ENCODE peak calls at places on chromosomes 16 and 17, in seven cellular contexts. V is neural progenitor cell, P is A673, T is endodermal cell, W is body of pancreas, Y is ovary, Q is progenitor cell of endocrine pancreas. O is an unnamed sample.

GRCh38 chr16:88382491-88383400 is at the start of gene ZNF469:
- DNase-seq in V (peak; percentile 69), P (no peak), T (peak; percentile 78), W (no peak), Y (peak; percentile 62), Q (no peak), O (no peak)

GRCh38 chr17:77286641-77287431 is 146.1 kb downstream of the SEC14L1 start:
- DNase-seq in V (no peak), P (no peak), T (no peak), W (peak; percentile 75), Y (peak; percentile 53), Q (no peak), O (no peak)

GRCh38 chr17:42361781-42362186 is 26.5 kb downstream of the STAT3 start:
- DNase-seq in V (no peak), P (no peak), T (peak; percentile 59), W (no peak), Y (no peak), Q (no peak), O (no peak)

GRCh38 chr17:49964539-49965521 is 4.2 kb upstream of the DLX4 start:
- DNase-seq in V (peak; percentile 71), P (no peak), T (peak; percentile 86), W (no peak), Y (no peak), Q (no peak), O (no peak)

GRCh38 chr17:79513805-79514535 is 96.9 kb downstream of the RBFOX3 start:
- DNase-seq in V (no peak), P (no peak), T (no peak), W (no peak), Y (no peak), Q (no peak), O (no peak)

GRCh38 chr17:81858967-81859905 is 1.1 kb downstream of the P4HB start:
- DNase-seq in V (no peak), P (no peak), T (no peak), W (no peak), Y (no peak), Q (no peak), O (no peak)

GRCh38 chr16:88630433-88630832 is 7.9 kb upstream of the IL17C start:
- DNase-seq in V (no peak), P (no peak), T (no peak), W (no peak), Y (no peak), Q (no peak), O (no peak)

GRCh38 chr17:40483679-40484078 is 17.7 kb downstream of the TNS4 start:
- DNase-seq in V (no peak), P (no peak), T (peak; percentile 76), W (no peak), Y (no peak), Q (no peak), O (no peak)

GRCh38 chr17:22265807-22266206 is 573.5 kb downstream of the KCNJ18 start:
- DNase-seq in V (no peak), P (no peak), T (no peak), W (no peak), Y (no peak), Q (no peak), O (no peak)

GRCh38 chr16:53821957-53822625 is 118.1 kb downstream of the FTO start:
- DNase-seq in V (no peak), P (no peak), T (no peak), W (no peak), Y (no peak), Q (no peak), O (no peak)

GRCh38 chr17:45332989-45333701 is 16.3 kb upstream of the MAP3K14 start:
- DNase-seq in V (no peak), P (no peak), T (peak; percentile 51), W (no peak), Y (peak; percentile 25), Q (no peak), O (peak; percentile 68)

GRCh38 chr17:35188111-35188510 is 6.1 kb downstream of the SLC35G3 start:
- DNase-seq in V (no peak), P (no peak), T (no peak), W (no peak), Y (no peak), Q (no peak), O (no peak)

GRCh38 chr17:4782652-4783051 is 3.5 kb downstream of the VMO1 start:
- DNase-seq in V (no peak), P (peak; percentile 23), T (peak; percentile 63), W (no peak), Y (no peak), Q (no peak), O (no peak)

DNA sequence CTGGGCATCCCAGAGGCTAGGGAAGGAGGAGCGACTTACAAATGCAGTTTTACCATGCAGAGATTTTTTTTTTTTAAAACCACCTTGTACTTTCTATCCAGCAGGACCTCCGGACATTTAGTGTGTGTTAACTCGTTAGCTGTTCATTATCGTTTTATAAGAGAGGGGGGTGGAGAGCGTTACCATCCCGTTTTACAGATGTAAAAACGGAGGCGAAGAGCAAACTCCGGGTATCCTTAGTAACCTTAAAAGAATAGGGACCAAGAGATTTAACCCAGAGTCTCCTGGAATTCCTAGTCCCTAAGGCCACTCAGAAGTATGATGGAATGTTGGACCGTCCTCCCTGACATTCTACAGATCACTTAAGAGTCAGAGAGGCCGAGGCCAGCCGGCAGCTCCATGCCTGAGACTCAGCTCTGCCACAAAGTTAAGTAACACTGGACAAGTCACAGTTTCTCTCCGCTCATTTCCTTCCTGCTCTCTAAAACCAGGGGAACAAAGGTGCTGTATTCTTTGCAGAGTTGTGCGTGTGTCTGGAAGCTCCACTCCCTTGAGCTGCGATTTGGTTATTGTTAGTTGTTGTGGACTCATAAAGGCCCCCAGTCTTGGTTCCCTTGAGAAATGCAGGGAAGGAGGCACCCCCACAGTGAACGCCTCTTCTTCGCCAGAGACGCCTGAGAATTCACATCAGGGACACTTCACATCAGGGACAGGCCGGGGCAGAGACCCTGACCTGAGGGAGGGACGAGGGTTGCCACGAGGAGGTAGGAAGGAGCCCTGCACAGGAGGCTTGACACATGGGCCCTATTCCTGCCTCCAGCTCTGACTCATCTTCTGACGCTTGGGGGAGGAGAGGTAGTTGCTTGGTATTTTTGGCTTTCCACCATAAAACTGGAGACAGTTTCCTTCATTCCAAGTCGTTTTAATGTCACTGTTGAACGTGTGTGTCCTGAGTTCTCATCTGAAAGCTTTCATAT is 1.2 kb downstream of the DUSP14 start:
- DNase-seq in V (peak; percentile 70), P (peak; percentile 57), T (peak; percentile 88), W (no peak), Y (peak; percentile 58), Q (no peak), O (peak; percentile 41)
- TF ChIP-seq CTCF in V (no peak), P (no peak), T (no peak), W (no peak), Y (no peak), Q (no peak), O (no peak)

GRCh38 chr17:57662021-57662420 is 83.1 kb downstream of the CCDC182 start:
- DNase-seq in V (no peak), P (peak; percentile 53), T (no peak), W (no peak), Y (no peak), Q (no peak), O (no peak)

GRCh38 chr17:57665128-57665527 is 80.0 kb downstream of the CCDC182 start:
- DNase-seq in V (peak; percentile 39), P (no peak), T (peak; percentile 70), W (no peak), Y (no peak), Q (no peak), O (no peak)

GRCh38 chr17:57663326-57664070 is 81.6 kb downstream of the CCDC182 start:
- DNase-seq in V (peak; percentile 35), P (no peak), T (peak; percentile 54), W (no peak), Y (no peak), Q (no peak), O (no peak)

GRCh38 chr17:57665696-57666095 is 79.4 kb downstream of the CCDC182 start:
- DNase-seq in V (peak; percentile 26), P (no peak), T (peak; percentile 62), W (no peak), Y (no peak), Q (no peak), O (no peak)

DNA sequence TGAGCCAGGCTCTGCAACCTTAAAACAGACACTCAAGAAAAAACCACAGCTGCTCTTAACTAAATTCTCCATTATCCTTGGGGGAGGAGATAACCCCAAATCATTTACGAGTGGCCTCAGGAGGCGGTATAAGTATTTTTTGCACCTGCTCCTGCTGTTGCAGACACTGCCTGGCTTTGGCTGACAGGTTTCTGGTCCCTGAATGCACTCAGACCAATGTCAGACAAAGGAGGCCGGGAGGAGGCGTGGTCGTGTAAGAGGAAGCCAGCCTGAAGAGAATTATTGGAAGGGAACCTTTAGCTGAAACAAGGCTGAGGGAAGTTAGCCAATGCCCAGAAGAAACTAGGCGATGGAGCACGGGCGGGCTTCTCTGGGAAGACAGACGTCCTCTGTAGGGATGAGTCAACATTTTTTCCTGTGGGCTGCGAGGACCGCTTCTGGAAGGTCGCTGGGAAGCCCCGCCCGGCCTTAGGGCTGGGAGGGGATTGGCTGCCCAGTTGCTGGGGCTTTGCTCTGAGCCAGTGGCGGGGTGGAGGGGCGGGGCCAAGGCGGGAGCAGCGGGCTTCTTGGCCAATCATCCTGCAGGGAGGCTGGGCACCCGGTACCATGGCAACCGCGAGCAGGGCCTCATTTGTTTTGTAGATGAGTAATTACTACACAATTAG is 82.3 kb downstream of the CCDC182 start:
- DNase-seq in V (peak; percentile 97), P (peak; percentile 97), T (peak; percentile 100), W (peak; percentile 89), Y (peak; percentile 97), Q (peak; percentile 90), O (no peak)
- TF ChIP-seq CTCF in V (peak; percentile 16), P (no peak), T (no peak), W (no peak), Y (no peak), Q (no peak), O (no peak)

DNA sequence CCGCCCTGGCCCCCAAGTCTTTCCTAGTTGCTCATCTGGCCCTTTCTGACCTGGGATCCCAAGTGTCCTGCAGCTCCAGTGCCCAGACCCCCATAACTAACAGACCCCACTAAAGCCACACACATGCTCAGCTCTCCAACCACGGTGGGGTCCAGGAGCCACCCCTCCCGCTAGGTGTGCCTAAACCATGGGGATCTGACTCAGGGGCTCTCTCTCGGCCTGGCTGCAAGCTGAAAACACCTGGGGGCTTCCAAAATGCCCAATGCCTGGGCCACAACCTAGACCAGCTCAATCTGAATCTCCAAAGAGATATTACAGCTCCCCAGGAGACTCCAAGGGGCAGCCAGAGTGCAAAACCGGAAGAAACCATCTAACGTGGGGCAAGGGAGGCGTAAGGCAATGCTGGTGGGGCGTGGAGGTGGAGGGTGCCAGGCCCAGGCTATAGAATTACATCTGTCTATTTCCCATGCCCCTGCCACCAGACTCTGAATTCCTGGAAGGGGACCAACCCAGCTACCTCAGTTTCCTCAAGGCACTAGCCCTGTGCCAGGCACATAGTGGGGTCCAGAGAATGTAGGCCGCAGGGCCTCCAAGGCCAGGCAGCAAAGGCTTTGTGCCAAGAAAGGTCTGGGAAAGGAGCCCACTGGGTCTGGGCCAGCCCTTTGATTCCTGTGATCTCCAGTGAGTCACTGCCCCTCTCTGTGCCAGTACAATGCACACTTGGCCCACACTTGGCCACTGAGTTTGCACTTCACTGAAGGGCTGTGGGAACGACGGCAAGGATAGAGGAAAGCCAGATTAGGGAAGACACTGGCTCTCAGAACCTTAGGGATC is 3.3 kb downstream of the CD2BP2 start:
- DNase-seq in V (no peak), P (no peak), T (no peak), W (peak; percentile 93), Y (peak; percentile 90), Q (no peak), O (no peak)
- TF ChIP-seq CTCF in V (no peak), P (no peak), T (no peak), W (no peak), Y (no peak), Q (no peak), O (no peak)

DNA sequence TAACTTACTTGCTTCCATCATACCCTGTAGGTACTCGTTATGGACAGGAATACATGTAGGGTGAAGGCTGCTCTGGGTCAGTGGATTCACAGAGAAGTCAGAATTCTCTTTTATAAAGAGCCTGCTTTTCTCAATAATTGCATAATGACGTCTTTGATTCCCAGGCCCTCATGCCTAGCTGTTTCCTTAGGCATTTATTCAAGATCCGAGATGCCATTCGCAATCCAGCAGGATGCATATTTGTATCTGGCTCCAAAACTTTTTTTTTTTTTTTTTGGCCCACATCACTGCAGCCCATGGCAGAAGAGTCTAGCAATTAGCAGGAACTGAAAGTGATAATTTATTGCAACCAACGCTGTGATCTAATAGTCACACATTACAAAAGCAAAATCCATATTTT is 503.4 kb downstream of the MAF start:
- DNase-seq in V (no peak), P (no peak), T (no peak), W (no peak), Y (no peak), Q (no peak), O (no peak)
- TF ChIP-seq CTCF in V (no peak), P (no peak), T (no peak), W (no peak), Y (no peak), Q (no peak), O (no peak)